ENCODE peak calls at places on chromosomes 1 and 21, in five cellular contexts. One of them, this sample, is unnamed.

GRCh38 chr1:82464362-82464931 is 663.7 kb downstream of the ADGRL2 start:
- DNase-seq in omental fat pad: no peak
- DNase-seq in progenitor cell of endocrine pancreas: no peak
- DNase-seq in astrocyte of the cerebellum: peak; percentile 95
- DNase-seq in Peyer's patch: peak; percentile 22
- DNase-seq in this sample: no peak

GRCh38 chr1:117271959-117272358 is 61.2 kb upstream of the VTCN1 start:
- DNase-seq in omental fat pad: no peak
- DNase-seq in Peyer's patch: no peak
- DNase-seq in astrocyte of the cerebellum: no peak
- DNase-seq in progenitor cell of endocrine pancreas: no peak
- DNase-seq in this sample: no peak

GRCh38 chr1:115530407-115530806 is 111.4 kb upstream of the VANGL1 start:
- DNase-seq in Peyer's patch: no peak
- DNase-seq in omental fat pad: no peak
- DNase-seq in astrocyte of the cerebellum: no peak
- DNase-seq in progenitor cell of endocrine pancreas: no peak
- DNase-seq in this sample: no peak

GRCh38 chr1:171988243-171988642 is 146.9 kb downstream of the DNM3 start:
- DNase-seq in astrocyte of the cerebellum: no peak
- DNase-seq in Peyer's patch: no peak
- DNase-seq in omental fat pad: no peak
- DNase-seq in progenitor cell of endocrine pancreas: no peak
- DNase-seq in this sample: no peak

GRCh38 chr1:218620956-218621355 is 275.8 kb downstream of the TGFB2 start:
- DNase-seq in astrocyte of the cerebellum: no peak
- DNase-seq in progenitor cell of endocrine pancreas: no peak
- DNase-seq in Peyer's patch: no peak
- DNase-seq in omental fat pad: no peak
- DNase-seq in this sample: no peak

GRCh38 chr1:46526689-46527291 is 24.7 kb downstream of the KNCN start:
- DNase-seq in Peyer's patch: no peak
- DNase-seq in progenitor cell of endocrine pancreas: no peak
- DNase-seq in omental fat pad: no peak
- DNase-seq in astrocyte of the cerebellum: no peak
- DNase-seq in this sample: no peak

GRCh38 chr1:65442442-65442841 is 22.0 kb downstream of the LEPR start:
- DNase-seq in Peyer's patch: no peak
- DNase-seq in omental fat pad: no peak
- DNase-seq in progenitor cell of endocrine pancreas: no peak
- DNase-seq in astrocyte of the cerebellum: no peak
- DNase-seq in this sample: no peak

GRCh38 chr1:155977607-155978324 is 581 bp downstream of the ARHGEF2 start:
- DNase-seq in progenitor cell of endocrine pancreas: peak; percentile 17
- DNase-seq in astrocyte of the cerebellum: no peak
- DNase-seq in omental fat pad: no peak
- DNase-seq in Peyer's patch: no peak
- DNase-seq in this sample: peak; percentile 50

GRCh38 chr1:230699716-230700115 is 14.2 kb downstream of the AGT start:
- DNase-seq in omental fat pad: no peak
- DNase-seq in astrocyte of the cerebellum: no peak
- DNase-seq in Peyer's patch: no peak
- DNase-seq in progenitor cell of endocrine pancreas: no peak
- DNase-seq in this sample: no peak

GRCh38 chr1:173867141-173867752 is 542 bp downstream of the GAS5 start:
- DNase-seq in Peyer's patch: peak; percentile 21
- DNase-seq in omental fat pad: no peak
- DNase-seq in astrocyte of the cerebellum: no peak
- DNase-seq in progenitor cell of endocrine pancreas: no peak
- DNase-seq in this sample: peak; percentile 13

GRCh38 chr1:230218667-230219066 is 151.6 kb downstream of the GALNT2 start:
- DNase-seq in astrocyte of the cerebellum: no peak
- DNase-seq in omental fat pad: no peak
- DNase-seq in progenitor cell of endocrine pancreas: no peak
- DNase-seq in Peyer's patch: no peak
- DNase-seq in this sample: no peak

GRCh38 chr1:84855947-84856660 is 36.9 kb downstream of the LPAR3 start:
- DNase-seq in astrocyte of the cerebellum: no peak
- DNase-seq in progenitor cell of endocrine pancreas: no peak
- DNase-seq in omental fat pad: no peak
- DNase-seq in Peyer's patch: no peak
- DNase-seq in this sample: no peak

GRCh38 chr1:3066250-3066711 is 2.7 kb upstream of the PRDM16 start:
- DNase-seq in omental fat pad: no peak
- DNase-seq in progenitor cell of endocrine pancreas: peak; percentile 51
- DNase-seq in astrocyte of the cerebellum: no peak
- DNase-seq in Peyer's patch: no peak
- DNase-seq in this sample: peak; percentile 22

GRCh38 chr21:36603221-36603620 is 95.7 kb upstream of the SIM2 start:
- DNase-seq in Peyer's patch: no peak
- DNase-seq in omental fat pad: no peak
- DNase-seq in astrocyte of the cerebellum: no peak
- DNase-seq in progenitor cell of endocrine pancreas: no peak
- DNase-seq in this sample: no peak

GRCh38 chr1:18923721-18924610 is 21.6 kb upstream of the ALDH4A1 start:
- DNase-seq in progenitor cell of endocrine pancreas: no peak
- DNase-seq in omental fat pad: no peak
- DNase-seq in astrocyte of the cerebellum: no peak
- DNase-seq in Peyer's patch: no peak
- DNase-seq in this sample: no peak

GRCh38 chr1:165773324-165773965 is 4.8 kb upstream of the TMCO1 start:
- DNase-seq in omental fat pad: no peak
- DNase-seq in astrocyte of the cerebellum: no peak
- DNase-seq in progenitor cell of endocrine pancreas: no peak
- DNase-seq in Peyer's patch: no peak
- DNase-seq in this sample: no peak

DNA sequence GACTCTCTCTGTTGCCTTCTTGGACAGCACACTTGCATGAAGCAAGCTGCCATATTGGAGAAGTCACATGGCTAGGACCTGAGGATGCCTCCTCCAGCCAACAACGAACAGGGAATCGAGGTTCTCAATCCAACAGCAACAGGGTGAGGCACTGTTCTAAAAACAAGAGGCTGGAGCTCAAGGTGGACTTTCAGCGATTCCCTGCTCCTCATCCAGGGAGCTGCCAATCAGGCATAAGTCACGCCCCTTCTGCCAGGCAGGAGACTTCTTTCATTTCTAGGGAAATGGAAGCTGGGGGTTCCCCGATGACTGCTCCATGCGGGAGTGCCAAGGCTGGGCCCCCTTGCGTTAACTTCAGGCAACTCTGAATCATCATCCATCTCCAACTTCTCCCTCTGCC is 22.7 kb upstream of the IFNAR1 start:
- DNase-seq in omental fat pad: no peak
- DNase-seq in astrocyte of the cerebellum: no peak
- DNase-seq in progenitor cell of endocrine pancreas: no peak
- DNase-seq in Peyer's patch: no peak
- DNase-seq in this sample: no peak
- TF ChIP-seq CTCF in omental fat pad: no peak
- TF ChIP-seq CTCF in astrocyte of the cerebellum: no peak
- TF ChIP-seq CTCF in progenitor cell of endocrine pancreas: no peak
- TF ChIP-seq CTCF in Peyer's patch: no peak
- TF ChIP-seq CTCF in this sample: no peak

GRCh38 chr1:145922266-145922665 is 3.7 kb upstream of the PEX11B start:
- DNase-seq in astrocyte of the cerebellum: no peak
- DNase-seq in Peyer's patch: no peak
- DNase-seq in omental fat pad: no peak
- DNase-seq in progenitor cell of endocrine pancreas: no peak
- DNase-seq in this sample: no peak

GRCh38 chr1:145917595-145917994 is 922 bp downstream of the PEX11B start:
- DNase-seq in omental fat pad: no peak
- DNase-seq in progenitor cell of endocrine pancreas: no peak
- DNase-seq in Peyer's patch: no peak
- DNase-seq in astrocyte of the cerebellum: no peak
- DNase-seq in this sample: no peak

GRCh38 chr1:145916745-145917144 is 1.8 kb downstream of the PEX11B start:
- DNase-seq in astrocyte of the cerebellum: no peak
- DNase-seq in progenitor cell of endocrine pancreas: no peak
- DNase-seq in Peyer's patch: no peak
- DNase-seq in omental fat pad: no peak
- DNase-seq in this sample: no peak

GRCh38 chr1:145918992-145919939 is 749 bp upstream of the PEX11B start:
- DNase-seq in omental fat pad: no peak
- DNase-seq in Peyer's patch: peak; percentile 35
- DNase-seq in progenitor cell of endocrine pancreas: no peak
- DNase-seq in astrocyte of the cerebellum: no peak
- DNase-seq in this sample: peak; percentile 39

DNA sequence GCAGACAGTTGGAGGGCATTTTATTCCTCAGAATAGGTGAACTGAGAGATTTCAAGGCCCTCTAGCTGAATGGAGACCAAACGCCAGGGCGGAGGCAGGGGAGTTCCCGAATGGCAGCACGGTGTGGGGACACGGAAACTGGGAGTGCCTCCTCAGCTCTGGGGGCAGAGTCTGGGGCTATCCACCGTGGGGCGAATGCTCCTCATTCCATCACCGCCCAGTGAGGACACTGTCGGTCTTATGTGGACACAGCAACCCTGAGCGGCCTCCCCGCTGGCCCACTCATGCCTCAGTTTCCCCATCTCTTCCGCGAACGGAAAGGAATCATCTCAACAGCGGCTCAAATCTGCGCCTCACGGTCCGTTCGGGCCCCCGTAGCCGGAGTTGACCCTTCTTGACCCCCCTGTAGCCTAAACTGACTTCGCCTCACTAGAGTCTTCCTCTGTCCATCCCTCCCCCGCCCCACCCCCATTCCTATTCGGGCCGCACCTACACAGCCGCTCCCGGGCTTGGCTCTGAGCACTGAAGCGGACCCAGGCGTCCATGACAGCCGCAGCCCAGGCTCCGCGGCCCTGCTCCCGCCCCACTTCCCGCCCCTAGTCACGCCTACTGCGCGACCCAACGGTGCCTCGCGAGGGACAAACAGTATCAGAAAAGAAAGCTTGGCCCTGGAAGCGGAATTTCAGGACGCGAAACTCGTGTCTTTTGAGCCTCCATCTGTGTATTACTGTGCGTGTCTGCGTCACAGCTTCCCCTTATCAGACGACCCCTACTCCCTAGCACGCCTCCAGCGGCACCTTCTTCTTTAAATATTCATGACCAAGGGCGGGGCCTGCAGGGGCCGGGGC is at the start of gene PEX11B:
- DNase-seq in Peyer's patch: peak; percentile 95
- DNase-seq in omental fat pad: peak; percentile 78
- DNase-seq in progenitor cell of endocrine pancreas: peak; percentile 66
- DNase-seq in astrocyte of the cerebellum: peak; percentile 63
- DNase-seq in this sample: peak; percentile 83
- TF ChIP-seq CTCF in Peyer's patch: no peak
- TF ChIP-seq CTCF in omental fat pad: no peak
- TF ChIP-seq CTCF in progenitor cell of endocrine pancreas: no peak
- TF ChIP-seq CTCF in astrocyte of the cerebellum: no peak
- TF ChIP-seq CTCF in this sample: no peak

GRCh38 chr1:145858937-145859490 is at the start of gene PIAS3:
- DNase-seq in Peyer's patch: peak; percentile 94
- DNase-seq in progenitor cell of endocrine pancreas: peak; percentile 90
- DNase-seq in astrocyte of the cerebellum: peak; percentile 79
- DNase-seq in omental fat pad: peak; percentile 79
- DNase-seq in this sample: peak; percentile 98

GRCh38 chr1:145858238-145858936 is 494 bp downstream of the PIAS3 start:
- DNase-seq in omental fat pad: no peak
- DNase-seq in Peyer's patch: peak; percentile 74
- DNase-seq in astrocyte of the cerebellum: no peak
- DNase-seq in progenitor cell of endocrine pancreas: no peak
- DNase-seq in this sample: peak; percentile 81

GRCh38 chr1:145857170-145857569 is 1.7 kb downstream of the PIAS3 start:
- DNase-seq in Peyer's patch: no peak
- DNase-seq in astrocyte of the cerebellum: no peak
- DNase-seq in omental fat pad: no peak
- DNase-seq in progenitor cell of endocrine pancreas: no peak
- DNase-seq in this sample: no peak

GRCh38 chr1:145859491-145860159 is 744 bp upstream of the PIAS3 start:
- DNase-seq in Peyer's patch: peak; percentile 89
- DNase-seq in omental fat pad: peak; percentile 65
- DNase-seq in astrocyte of the cerebellum: peak; percentile 63
- DNase-seq in progenitor cell of endocrine pancreas: peak; percentile 70
- DNase-seq in this sample: peak; percentile 94

DNA sequence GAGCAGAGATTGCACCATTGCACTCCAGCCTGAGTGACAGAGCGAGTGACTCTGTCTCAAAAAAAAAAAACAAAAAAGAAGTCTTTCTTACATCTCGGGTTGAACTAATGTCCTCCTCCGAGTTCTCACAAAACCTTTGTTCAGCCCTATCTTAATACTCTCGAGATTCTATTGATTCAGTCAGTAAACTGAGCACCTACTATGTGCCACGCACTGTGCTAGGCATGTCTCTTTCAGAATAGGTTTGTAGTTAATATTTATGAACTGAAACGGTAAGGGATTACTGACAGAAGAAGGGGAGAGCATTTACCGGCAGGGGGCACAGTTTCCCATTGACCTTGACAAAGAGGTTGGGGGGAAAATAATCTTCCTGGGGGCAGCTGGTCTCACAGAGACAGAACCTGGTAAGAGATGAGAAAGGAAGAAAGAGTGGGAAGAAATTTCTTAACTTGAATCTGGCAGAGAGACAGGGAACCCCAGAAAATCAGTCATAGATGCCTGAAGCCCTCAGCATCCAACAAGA is 3.4 kb downstream of the PIAS3 start:
- DNase-seq in progenitor cell of endocrine pancreas: no peak
- DNase-seq in omental fat pad: no peak
- DNase-seq in astrocyte of the cerebellum: no peak
- DNase-seq in Peyer's patch: no peak
- DNase-seq in this sample: no peak
- TF ChIP-seq CTCF in progenitor cell of endocrine pancreas: no peak
- TF ChIP-seq CTCF in omental fat pad: no peak
- TF ChIP-seq CTCF in astrocyte of the cerebellum: no peak
- TF ChIP-seq CTCF in Peyer's patch: no peak
- TF ChIP-seq CTCF in this sample: no peak

GRCh38 chr1:72282271-72282656 is at the start of gene NEGR1:
- DNase-seq in Peyer's patch: no peak
- DNase-seq in progenitor cell of endocrine pancreas: peak; percentile 18
- DNase-seq in astrocyte of the cerebellum: peak; percentile 12
- DNase-seq in omental fat pad: no peak
- DNase-seq in this sample: peak; percentile 41

GRCh38 chr1:72281637-72282270 is 585 bp downstream of the NEGR1 start:
- DNase-seq in Peyer's patch: no peak
- DNase-seq in omental fat pad: no peak
- DNase-seq in progenitor cell of endocrine pancreas: no peak
- DNase-seq in astrocyte of the cerebellum: no peak
- DNase-seq in this sample: no peak

GRCh38 chr1:72283204-72284083 is 1.1 kb upstream of the NEGR1 start:
- DNase-seq in omental fat pad: no peak
- DNase-seq in progenitor cell of endocrine pancreas: peak; percentile 33
- DNase-seq in Peyer's patch: no peak
- DNase-seq in astrocyte of the cerebellum: peak; percentile 38
- DNase-seq in this sample: peak; percentile 38

GRCh38 chr1:72284084-72284397 is 1.7 kb upstream of the NEGR1 start:
- DNase-seq in omental fat pad: no peak
- DNase-seq in Peyer's patch: no peak
- DNase-seq in progenitor cell of endocrine pancreas: no peak
- DNase-seq in astrocyte of the cerebellum: no peak
- DNase-seq in this sample: no peak

DNA sequence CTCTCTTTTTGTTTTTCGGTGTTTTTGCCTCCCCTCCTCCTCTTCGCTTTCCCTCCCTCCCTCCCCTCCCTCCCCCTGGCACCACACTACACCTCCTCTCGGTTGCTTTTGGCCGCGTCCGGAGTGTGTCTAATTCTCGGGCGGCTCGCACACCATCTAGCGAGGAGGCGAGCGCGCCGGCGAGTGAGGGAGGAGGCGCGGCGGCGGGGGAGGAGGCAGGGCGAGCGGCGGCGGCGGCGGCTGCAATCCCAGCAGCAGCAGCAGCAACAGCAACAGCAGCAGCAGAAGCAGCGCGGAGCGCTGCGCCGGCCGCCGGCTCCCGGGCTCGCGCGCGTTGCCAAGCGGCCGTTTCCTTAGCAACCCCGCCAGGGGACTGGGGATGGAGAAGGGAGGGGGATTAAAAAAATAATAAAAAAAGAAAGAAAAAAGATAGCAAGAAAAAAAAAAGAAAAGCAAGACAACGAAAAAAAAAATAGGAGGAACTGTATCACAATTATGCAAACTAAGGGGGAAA is 408 bp upstream of the NEGR1 start:
- DNase-seq in progenitor cell of endocrine pancreas: peak; percentile 60
- DNase-seq in Peyer's patch: peak; percentile 31
- DNase-seq in astrocyte of the cerebellum: peak; percentile 83
- DNase-seq in omental fat pad: peak; percentile 51
- DNase-seq in this sample: peak; percentile 77
- TF ChIP-seq CTCF in progenitor cell of endocrine pancreas: no peak
- TF ChIP-seq CTCF in Peyer's patch: no peak
- TF ChIP-seq CTCF in astrocyte of the cerebellum: no peak
- TF ChIP-seq CTCF in omental fat pad: no peak
- TF ChIP-seq CTCF in this sample: no peak